ENCODE peak calls at places on chromosomes 7 and 10, in six cellular contexts. One of them, this sample, is unnamed. For H3K4me1, the result is how much of the 10 kb centered on the place peaks cover.

GRCh38 chr10:57338823-57339558 is 928.7 kb downstream of the IPMK start:
- DNase-seq in PC-3: peak
- DNase-seq in A549: peak
- DNase-seq in lower lobe of right lung: no peak
- DNase-seq in neural progenitor cell: peak
- DNase-seq in transverse colon: no peak
- DNase-seq in this sample: no peak

GRCh38 chr10:86349474-86349873 is 17.1 kb downstream of the GRID1 start:
- DNase-seq in PC-3: no peak
- DNase-seq in A549: peak
- DNase-seq in lower lobe of right lung: peak
- DNase-seq in neural progenitor cell: peak
- DNase-seq in transverse colon: no peak
- DNase-seq in this sample: peak

GRCh38 chr7:44182827-44183226 is 6.4 kb downstream of the GCK start:
- DNase-seq in PC-3: no peak
- DNase-seq in A549: peak
- DNase-seq in lower lobe of right lung: no peak
- DNase-seq in neural progenitor cell: no peak
- DNase-seq in transverse colon: no peak
- DNase-seq in this sample: no peak

GRCh38 chr7:81605493-81605892 is 164.4 kb downstream of the HGF start:
- DNase-seq in PC-3: no peak
- DNase-seq in A549: no peak
- DNase-seq in lower lobe of right lung: no peak
- DNase-seq in neural progenitor cell: no peak
- DNase-seq in transverse colon: no peak
- DNase-seq in this sample: no peak

GRCh38 chr7:121214652-121215051 is 114.1 kb upstream of the WNT16 start:
- DNase-seq in PC-3: no peak
- DNase-seq in A549: no peak
- DNase-seq in lower lobe of right lung: no peak
- DNase-seq in neural progenitor cell: no peak
- DNase-seq in transverse colon: no peak
- DNase-seq in this sample: no peak

GRCh38 chr7:22016547-22016946 is 70.8 kb upstream of the CDCA7L start:
- DNase-seq in PC-3: no peak
- DNase-seq in A549: no peak
- DNase-seq in lower lobe of right lung: no peak
- DNase-seq in neural progenitor cell: peak
- DNase-seq in transverse colon: no peak
- DNase-seq in this sample: no peak

GRCh38 chr7:102288285-102288930 is 1.7 kb downstream of the SH2B2 start:
- DNase-seq in PC-3: peak
- DNase-seq in A549: no peak
- DNase-seq in lower lobe of right lung: no peak
- DNase-seq in neural progenitor cell: peak
- DNase-seq in transverse colon: no peak
- DNase-seq in this sample: no peak

GRCh38 chr10:77643795-77644468 is 6.3 kb upstream of the KCNMA1 start:
- DNase-seq in PC-3: peak
- DNase-seq in A549: peak
- DNase-seq in lower lobe of right lung: peak
- DNase-seq in neural progenitor cell: peak
- DNase-seq in transverse colon: peak
- DNase-seq in this sample: no peak

GRCh38 chr7:377069-378040 is 87.4 kb downstream of the FOXL3 start:
- DNase-seq in PC-3: no peak
- DNase-seq in A549: no peak
- DNase-seq in lower lobe of right lung: peak
- DNase-seq in neural progenitor cell: no peak
- DNase-seq in transverse colon: peak
- DNase-seq in this sample: peak

GRCh38 chr10:17961551-17962422 is 10.1 kb downstream of the SLC39A12 start:
- DNase-seq in PC-3: peak
- DNase-seq in A549: no peak
- DNase-seq in lower lobe of right lung: no peak
- DNase-seq in neural progenitor cell: no peak
- DNase-seq in transverse colon: no peak
- DNase-seq in this sample: no peak

GRCh38 chr10:84537447-84537931 is 209.1 kb downstream of the CCSER2 start:
- DNase-seq in PC-3: peak
- DNase-seq in A549: peak
- DNase-seq in lower lobe of right lung: peak
- DNase-seq in neural progenitor cell: peak
- DNase-seq in transverse colon: peak
- DNase-seq in this sample: no peak

GRCh38 chr10:84247496-84247895 is 2.6 kb downstream of the RGR start:
- DNase-seq in PC-3: no peak
- DNase-seq in A549: no peak
- DNase-seq in lower lobe of right lung: no peak
- DNase-seq in neural progenitor cell: no peak
- DNase-seq in transverse colon: no peak
- DNase-seq in this sample: no peak

GRCh38 chr7:91894781-91895480 is 14.4 kb upstream of the MTERF1 start:
- DNase-seq in PC-3: no peak
- DNase-seq in A549: no peak
- DNase-seq in lower lobe of right lung: no peak
- DNase-seq in neural progenitor cell: no peak
- DNase-seq in transverse colon: no peak
- DNase-seq in this sample: no peak

GRCh38 chr10:132033632-132034031 is 32.1 kb upstream of the JAKMIP3 start:
- DNase-seq in PC-3: no peak
- DNase-seq in A549: no peak
- DNase-seq in lower lobe of right lung: no peak
- DNase-seq in neural progenitor cell: no peak
- DNase-seq in transverse colon: no peak
- DNase-seq in this sample: no peak

GRCh38 chr7:6729492-6730342 is 23.0 kb upstream of the ZNF12 start:
- DNase-seq in PC-3: peak
- DNase-seq in A549: peak
- DNase-seq in lower lobe of right lung: peak
- DNase-seq in neural progenitor cell: peak
- DNase-seq in transverse colon: peak
- DNase-seq in this sample: peak

GRCh38 chr7:150435390-150436073 is 14.9 kb upstream of the GIMAP8 start:
- DNase-seq in PC-3: no peak
- DNase-seq in A549: no peak
- DNase-seq in lower lobe of right lung: no peak
- DNase-seq in neural progenitor cell: no peak
- DNase-seq in transverse colon: peak
- DNase-seq in this sample: no peak

GRCh38 chr7:19491821-19492452 is 216.9 kb downstream of the POLR1F start:
- DNase-seq in PC-3: peak
- DNase-seq in A549: peak
- DNase-seq in lower lobe of right lung: no peak
- DNase-seq in neural progenitor cell: peak
- DNase-seq in transverse colon: no peak
- DNase-seq in this sample: no peak

GRCh38 chr10:132681858-132682755 is 103.8 kb downstream of the NKX6-2 start:
- DNase-seq in PC-3: no peak
- DNase-seq in A549: no peak
- DNase-seq in lower lobe of right lung: peak
- DNase-seq in neural progenitor cell: no peak
- DNase-seq in transverse colon: no peak
- DNase-seq in this sample: peak

GRCh38 chr10:114397651-114398145 is 6.6 kb downstream of the AFAP1L2 start:
- DNase-seq in PC-3: no peak
- DNase-seq in A549: no peak
- DNase-seq in lower lobe of right lung: no peak
- DNase-seq in neural progenitor cell: no peak
- DNase-seq in transverse colon: no peak
- DNase-seq in this sample: no peak

GRCh38 chr7:47672966-47673365 is 91.1 kb upstream of the TNS3 start:
- DNase-seq in PC-3: peak
- DNase-seq in A549: no peak
- DNase-seq in lower lobe of right lung: no peak
- DNase-seq in neural progenitor cell: peak
- DNase-seq in transverse colon: no peak
- DNase-seq in this sample: no peak

GRCh38 chr7:32658034-32658944 is 163.0 kb downstream of the AVL9 start:
- DNase-seq in PC-3: peak
- DNase-seq in A549: peak
- DNase-seq in lower lobe of right lung: no peak
- DNase-seq in neural progenitor cell: no peak
- DNase-seq in transverse colon: peak
- DNase-seq in this sample: no peak

GRCh38 chr10:3963191-3963673 is 178.2 kb upstream of the KLF6 start:
- DNase-seq in PC-3: peak
- DNase-seq in A549: peak
- DNase-seq in lower lobe of right lung: no peak
- DNase-seq in neural progenitor cell: no peak
- DNase-seq in transverse colon: peak
- DNase-seq in this sample: no peak

GRCh38 chr7:24133691-24134090 is 150.3 kb upstream of the NPY start:
- DNase-seq in PC-3: no peak
- DNase-seq in A549: no peak
- DNase-seq in lower lobe of right lung: no peak
- DNase-seq in neural progenitor cell: no peak
- DNase-seq in transverse colon: no peak
- DNase-seq in this sample: no peak

GRCh38 chr7:149753370-149754233 is 19.8 kb downstream of the ZNF467 start:
- DNase-seq in PC-3: peak
- DNase-seq in A549: peak
- DNase-seq in lower lobe of right lung: peak
- DNase-seq in neural progenitor cell: peak
- DNase-seq in transverse colon: peak
- DNase-seq in this sample: no peak

GRCh38 chr10:49595003-49595712 is 15.0 kb upstream of the SLC18A3 start:
- DNase-seq in PC-3: no peak
- DNase-seq in A549: no peak
- DNase-seq in lower lobe of right lung: no peak
- DNase-seq in neural progenitor cell: no peak
- DNase-seq in transverse colon: no peak
- DNase-seq in this sample: no peak

DNA sequence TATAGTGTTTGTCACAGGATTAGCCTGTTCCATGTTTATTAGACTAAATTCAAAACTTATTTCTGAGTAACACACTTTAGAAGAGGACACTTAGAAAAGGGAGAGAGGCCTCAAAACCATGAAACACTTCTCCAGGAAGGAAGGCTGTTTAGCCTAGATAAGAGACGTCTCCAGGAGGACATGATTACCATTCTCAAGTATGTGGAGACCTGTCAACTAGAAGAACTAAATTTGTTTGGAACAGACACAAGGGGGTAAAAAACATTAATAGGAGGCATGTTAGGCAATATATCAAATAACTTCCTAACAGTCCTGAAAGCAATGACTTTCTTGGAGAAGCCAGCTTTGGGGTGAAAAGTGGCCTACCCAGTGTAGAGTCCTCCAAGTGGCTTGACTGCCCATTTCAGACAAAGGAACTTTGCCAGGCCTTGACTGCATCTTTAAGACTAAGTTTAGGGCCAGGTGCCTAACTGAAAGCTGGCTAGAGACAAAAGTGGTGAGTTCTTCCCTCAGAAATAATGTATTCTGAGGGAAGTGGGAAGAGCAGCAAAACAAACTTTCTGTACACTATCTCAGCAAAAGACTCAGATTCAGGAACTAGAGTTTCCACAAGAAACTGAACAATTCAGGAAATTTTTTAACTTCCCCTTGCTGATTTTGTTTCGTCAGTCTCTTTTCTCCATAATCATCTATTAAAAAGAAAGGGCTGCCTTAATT is 11.8 kb downstream of the NCOA4 start:
- DNase-seq in PC-3: no peak
- DNase-seq in A549: no peak
- DNase-seq in lower lobe of right lung: no peak
- DNase-seq in neural progenitor cell: no peak
- DNase-seq in transverse colon: no peak
- DNase-seq in this sample: no peak
- H3K4me1 ChIP-seq in PC-3: under half
- H3K4me1 ChIP-seq in A549: under half
- H3K4me1 ChIP-seq in lower lobe of right lung: half or more
- H3K4me1 ChIP-seq in neural progenitor cell: under half
- H3K4me1 ChIP-seq in transverse colon: under half
- H3K4me1 ChIP-seq in this sample: under half

DNA sequence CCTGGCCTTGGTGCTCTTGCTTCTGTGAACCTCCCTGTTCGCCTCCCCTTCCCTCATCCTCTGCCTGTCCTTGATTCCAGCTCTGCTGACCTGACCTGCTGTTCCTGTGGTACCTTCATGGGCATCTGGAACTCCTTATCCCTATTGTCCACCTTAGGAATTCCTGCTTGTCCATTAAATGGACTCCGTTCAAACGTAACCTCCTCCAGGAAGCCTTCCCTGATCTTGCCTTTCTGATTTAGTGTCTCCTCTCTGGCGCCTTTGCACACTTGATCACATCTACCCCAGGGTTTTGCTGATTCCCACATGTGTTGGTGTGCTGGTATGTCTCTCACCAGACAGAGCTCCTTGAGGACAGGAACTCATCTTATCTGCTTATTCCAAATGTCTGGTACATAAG is 20.9 kb downstream of the TSPAN15 start:
- DNase-seq in PC-3: no peak
- DNase-seq in A549: no peak
- DNase-seq in lower lobe of right lung: no peak
- DNase-seq in neural progenitor cell: no peak
- DNase-seq in transverse colon: no peak
- DNase-seq in this sample: no peak
- H3K4me1 ChIP-seq in PC-3: half or more
- H3K4me1 ChIP-seq in A549: half or more
- H3K4me1 ChIP-seq in lower lobe of right lung: half or more
- H3K4me1 ChIP-seq in neural progenitor cell: under half
- H3K4me1 ChIP-seq in transverse colon: under half
- H3K4me1 ChIP-seq in this sample: under half

GRCh38 chr10:102281103-102281502 is 35.8 kb downstream of the GBF1 start:
- DNase-seq in PC-3: no peak
- DNase-seq in A549: no peak
- DNase-seq in lower lobe of right lung: no peak
- DNase-seq in neural progenitor cell: no peak
- DNase-seq in transverse colon: no peak
- DNase-seq in this sample: no peak
- H3K4me1 ChIP-seq in PC-3: under half
- H3K4me1 ChIP-seq in A549: under half
- H3K4me1 ChIP-seq in lower lobe of right lung: under half
- H3K4me1 ChIP-seq in neural progenitor cell: under half
- H3K4me1 ChIP-seq in transverse colon: under half
- H3K4me1 ChIP-seq in this sample: under half

GRCh38 chr10:117455346-117455745 is 80.1 kb upstream of the PDZD8 start:
- DNase-seq in PC-3: no peak
- DNase-seq in A549: no peak
- DNase-seq in lower lobe of right lung: no peak
- DNase-seq in neural progenitor cell: no peak
- DNase-seq in transverse colon: no peak
- DNase-seq in this sample: no peak

GRCh38 chr10:117460846-117461765 is 81.4 kb upstream of the EMX2 start:
- DNase-seq in PC-3: peak
- DNase-seq in A549: no peak
- DNase-seq in lower lobe of right lung: no peak
- DNase-seq in neural progenitor cell: no peak
- DNase-seq in transverse colon: no peak
- DNase-seq in this sample: no peak

GRCh38 chr10:117457932-117458331 is 82.7 kb upstream of the PDZD8 start:
- DNase-seq in PC-3: no peak
- DNase-seq in A549: no peak
- DNase-seq in lower lobe of right lung: no peak
- DNase-seq in neural progenitor cell: no peak
- DNase-seq in transverse colon: no peak
- DNase-seq in this sample: no peak

GRCh38 chr10:117457071-117457810 is 82.0 kb upstream of the PDZD8 start:
- DNase-seq in PC-3: peak
- DNase-seq in A549: no peak
- DNase-seq in lower lobe of right lung: no peak
- DNase-seq in neural progenitor cell: no peak
- DNase-seq in transverse colon: no peak
- DNase-seq in this sample: no peak

GRCh38 chr10:117458571-117458970 is 83.3 kb upstream of the PDZD8 start:
- DNase-seq in PC-3: no peak
- DNase-seq in A549: no peak
- DNase-seq in lower lobe of right lung: no peak
- DNase-seq in neural progenitor cell: no peak
- DNase-seq in transverse colon: no peak
- DNase-seq in this sample: no peak
- H3K4me1 ChIP-seq in PC-3: under half
- H3K4me1 ChIP-seq in A549: under half
- H3K4me1 ChIP-seq in lower lobe of right lung: under half
- H3K4me1 ChIP-seq in neural progenitor cell: under half
- H3K4me1 ChIP-seq in transverse colon: under half
- H3K4me1 ChIP-seq in this sample: under half

This sample was measured in RWPE2.